ENCODE peak calls at places on chromosome 18, in five cellular contexts. F is lower lobe of right lung; D is central memory CD8-positive, alpha-beta T cell; O is activated CD4-positive, alpha-beta T cell treated with anti-CD3 and anti-CD28 coated beads for 36 hours; C is HepG2. H is an unnamed sample.
A peak's percentile ranks its signal among the peaks of the same experiment; 100 is the strongest.

GRCh38 chr18:32803571-32803970 is 30.7 kb upstream of the KLHL14 start:
- ATAC-seq in D (peak; percentile 43), F (no peak), O (no peak), C (peak; percentile 94), H (no peak)

GRCh38 chr18:8261651-8262091 is 347.6 kb upstream of the RAB12 start:
- ATAC-seq in O (no peak), F (no peak), C (no peak), D (no peak), H (no peak)

GRCh38 chr18:40863801-40864200 is 1091.2 kb upstream of the PIK3C3 start:
- ATAC-seq in C (no peak), D (no peak), O (no peak), F (no peak), H (no peak)

GRCh38 chr18:21057112-21057511 is 54.5 kb downstream of the ROCK1 start:
- ATAC-seq in O (no peak), C (no peak), D (no peak), F (no peak), H (no peak)

GRCh38 chr18:75203456-75204261 is 5.3 kb downstream of the PTGR3 start:
- ATAC-seq in O (no peak), D (no peak), C (no peak), F (no peak), H (no peak)

GRCh38 chr18:55982992-55983391 is 395.0 kb upstream of the TCF4 start:
- ATAC-seq in C (no peak), O (no peak), D (no peak), F (no peak), H (no peak)

GRCh38 chr18:10419420-10420103 is 34.9 kb upstream of the APCDD1 start:
- ATAC-seq in O (no peak), C (no peak), F (no peak), D (no peak), H (no peak)

GRCh38 chr18:24809173-24809955 is 348.9 kb downstream of the HRH4 start:
- ATAC-seq in O (no peak), C (no peak), D (no peak), F (no peak), H (no peak)

GRCh38 chr18:12333650-12334279 is 25.7 kb downstream of the TUBB6 start:
- ATAC-seq in O (peak; percentile 36), C (no peak), F (peak; percentile 13), D (no peak), H (no peak)

GRCh38 chr18:8948471-8949149 is 153.9 kb upstream of the NDUFV2 start:
- ATAC-seq in O (no peak), C (no peak), F (no peak), D (no peak), H (no peak)